ENCODE peak calls at places on chromosomes 5 and 9, in ten cellular contexts. O is endothelial cell of umbilical vein, B is heart left ventricle, Z is tibial nerve, S is adrenal gland, M is right lobe of liver, E is body of pancreas, H is HCT116, Q is IMR-90, W is H1. K is an unnamed sample.

GRCh38 chr9:126516936-126517750 is 96.6 kb upstream of the LMX1B start:
- DNase-seq in B (peak; percentile 48), W (peak; percentile 64), E (no peak), M (no peak), Z (peak; percentile 49), O (peak; percentile 53), Q (peak; percentile 84), S (peak; percentile 43), H (peak; percentile 6), K (no peak)

GRCh38 chr9:130687615-130688014 is 6.0 kb upstream of the EXOSC2 start:
- DNase-seq in Z (no peak), H (no peak), W (no peak), E (no peak), O (no peak), M (no peak), Q (no peak), B (no peak), S (no peak), K (no peak)

GRCh38 chr5:142587354-142587965 is 98.4 kb downstream of the FGF1 start:
- DNase-seq in H (peak; percentile 12), M (no peak), E (no peak), W (peak; percentile 65), B (no peak), Z (peak; percentile 35), O (peak; percentile 49), S (peak; percentile 62), Q (peak; percentile 59), K (no peak)

GRCh38 chr5:106135473-106135872 is 1535.3 kb downstream of the EFNA5 start:
- DNase-seq in E (no peak), Q (no peak), B (no peak), Z (no peak), H (no peak), M (no peak), O (no peak), S (no peak), W (no peak), K (no peak)

GRCh38 chr5:13939647-13940046 is 4.8 kb downstream of the DNAH5 start:
- DNase-seq in E (no peak), O (no peak), M (no peak), B (no peak), Z (no peak), W (no peak), S (no peak), Q (no peak), H (no peak), K (no peak)

GRCh38 chr5:39598641-39599248 is 174.0 kb upstream of the DAB2 start:
- DNase-seq in B (no peak), S (no peak), H (no peak), W (no peak), Q (no peak), O (no peak), M (no peak), Z (no peak), E (no peak), K (no peak)

GRCh38 chr5:11293523-11293922 is 532.5 kb upstream of the DAP start:
- DNase-seq in H (no peak), Q (no peak), M (no peak), O (no peak), B (no peak), W (no peak), E (no peak), Z (no peak), S (no peak), K (no peak)

GRCh38 chr5:87069974-87070608 is 197.6 kb upstream of the RASA1 start:
- DNase-seq in H (peak; percentile 21), E (no peak), B (peak; percentile 19), W (no peak), Z (peak; percentile 41), O (peak; percentile 72), S (peak; percentile 47), Q (peak; percentile 77), M (no peak), K (no peak)

GRCh38 chr5:38417658-38418017 is 138.8 kb downstream of the LIFR start:
- DNase-seq in E (no peak), H (no peak), O (no peak), Q (no peak), Z (no peak), M (no peak), W (no peak), S (no peak), B (no peak), K (no peak)

GRCh38 chr5:35851282-35851681 is 5.4 kb upstream of the IL7R start:
- DNase-seq in Z (no peak), H (no peak), B (no peak), W (no peak), Q (peak; percentile 35), O (peak; percentile 22), S (no peak), M (no peak), E (no peak), K (no peak)

GRCh38 chr5:143576721-143577484 is 173.4 kb upstream of the NR3C1 start:
- DNase-seq in E (no peak), S (peak; percentile 24), M (no peak), O (peak; percentile 77), W (no peak), B (no peak), H (no peak), Z (no peak), Q (peak; percentile 85), K (no peak)

GRCh38 chr5:126600631-126601511 is at the start of gene PHAX:
- DNase-seq in H (no peak), M (peak; percentile 86), S (peak; percentile 84), O (peak; percentile 77), Q (peak; percentile 76), Z (peak; percentile 56), W (peak; percentile 87), E (peak; percentile 78), B (peak; percentile 82), K (peak; percentile 82)

GRCh38 chr5:76542887-76543690 is 80.1 kb downstream of the F2RL2 start:
- DNase-seq in M (no peak), W (no peak), O (no peak), S (peak; percentile 37), B (no peak), H (no peak), Z (peak; percentile 35), Q (peak; percentile 18), E (no peak), K (no peak)

GRCh38 chr5:15238006-15238405 is 262.0 kb upstream of the FBXL7 start:
- DNase-seq in E (no peak), O (no peak), B (no peak), H (no peak), Z (no peak), M (no peak), S (no peak), W (no peak), Q (no peak), K (no peak)

GRCh38 chr9:27529316-27530278 is at the start of gene MOB3B:
- DNase-seq in O (peak; percentile 60), S (peak; percentile 86), E (peak; percentile 82), B (peak; percentile 86), Q (peak; percentile 50), W (peak; percentile 97), M (peak; percentile 89), Z (peak; percentile 86), H (peak; percentile 8), K (peak; percentile 93)

GRCh38 chr5:95027775-95028174 is 257.1 kb downstream of the MCTP1 start:
- DNase-seq in S (no peak), Z (no peak), W (no peak), E (no peak), B (no peak), M (no peak), O (no peak), H (no peak), Q (no peak), K (no peak)

DNA sequence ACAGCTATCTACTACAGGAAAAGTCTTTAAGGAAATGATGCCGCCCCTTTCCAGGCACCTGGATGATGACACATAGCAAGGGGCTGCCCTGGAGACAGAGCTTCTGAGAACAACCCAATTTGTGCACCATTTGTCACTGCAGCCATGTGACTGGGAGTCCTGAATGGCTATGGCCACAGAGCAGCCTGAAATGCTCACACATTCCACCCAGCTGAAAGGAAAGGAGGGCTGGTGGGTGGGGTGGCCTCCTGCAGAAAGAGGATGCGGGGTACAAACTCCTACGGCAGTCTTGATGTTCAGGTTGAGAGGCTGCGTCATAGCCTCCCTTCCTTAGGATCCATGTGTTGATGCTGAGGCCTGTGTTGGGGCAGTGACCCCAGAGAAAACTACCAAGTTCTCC is 70.2 kb upstream of the FSTL4 start:
- DNase-seq in M (no peak), Z (no peak), W (no peak), Q (no peak), B (no peak), O (no peak), S (no peak), H (no peak), E (no peak), K (no peak)
- TF ChIP-seq POLR2A in M (no peak), Z (no peak), W (no peak), Q (no peak), B (no peak), O (no peak), S (no peak), H (no peak), E (no peak), K (no peak)

DNA sequence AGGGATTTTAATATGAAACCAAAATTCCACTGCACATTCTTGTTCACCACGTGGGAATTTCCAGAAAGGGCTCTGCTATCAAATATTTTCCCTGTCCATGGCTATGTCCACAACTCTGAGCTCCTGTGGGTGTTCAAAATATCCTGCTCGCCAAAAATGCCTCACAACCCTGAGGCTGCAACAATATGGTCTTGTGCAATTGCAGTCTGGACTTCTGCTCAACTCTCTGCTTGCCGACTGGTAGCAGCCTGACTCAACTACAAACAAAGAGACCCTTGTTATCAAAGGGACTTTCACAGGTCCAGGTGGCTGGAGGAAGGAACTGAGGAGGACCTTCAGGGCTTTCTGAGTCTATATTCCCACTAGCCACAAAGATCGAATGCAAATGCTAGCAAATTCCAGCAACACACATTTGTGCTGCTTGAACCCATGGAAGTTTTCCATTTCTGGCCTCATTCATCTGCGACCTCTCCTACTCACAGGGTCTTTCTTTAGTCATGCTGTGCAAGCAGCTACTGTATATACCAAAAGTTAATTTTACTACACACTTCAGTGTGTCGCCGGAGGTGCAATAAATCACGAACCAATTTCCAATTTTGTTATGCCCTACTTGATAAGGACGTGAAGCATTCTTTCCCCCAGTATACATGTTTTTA is 169.2 kb upstream of the SLC30A5 start:
- DNase-seq in W (no peak), O (no peak), S (peak; percentile 3), B (no peak), E (peak; percentile 26), Q (peak; percentile 41), H (no peak), M (no peak), Z (peak; percentile 18), K (peak; percentile 33)
- H3K4me1 ChIP-seq in W (peaks cover 9% of the 10 kb centered on the region), O (no peaks in the 10 kb centered on the region), S (no peaks in the 10 kb centered on the region), B (peaks cover 5% of the 10 kb centered on the region), E (peaks cover 14% of the 10 kb centered on the region), Q (no peaks in the 10 kb centered on the region), H (no peaks in the 10 kb centered on the region), M (no peaks in the 10 kb centered on the region), Z (peaks cover 13% of the 10 kb centered on the region), K (peaks cover 4% of the 10 kb centered on the region)

GRCh38 chr5:57956606-57957005 is 474.0 kb upstream of the ACTBL2 start:
- DNase-seq in H (no peak), O (peak; percentile 73), M (no peak), S (no peak), Q (no peak), Z (no peak), W (no peak), B (no peak), E (no peak), K (no peak)
- TF ChIP-seq POLR2A in H (no peak), O (no peak), M (no peak), S (no peak), Q (no peak), Z (no peak), W (no peak), B (no peak), E (no peak), K (no peak)

GRCh38 chr5:136221340-136221739 is 28.4 kb upstream of the SMIM32 start:
- DNase-seq in S (no peak), W (no peak), M (no peak), O (no peak), H (no peak), B (no peak), Z (no peak), Q (no peak), E (no peak), K (no peak)
- H3K4me1 ChIP-seq in S (no peaks in the 10 kb centered on the region), W (peaks cover 6% of the 10 kb centered on the region), M (no peaks in the 10 kb centered on the region), O (no peaks in the 10 kb centered on the region), H (peaks cover 10% of the 10 kb centered on the region), B (no peaks in the 10 kb centered on the region), Z (no peaks in the 10 kb centered on the region), Q (no peaks in the 10 kb centered on the region), E (no peaks in the 10 kb centered on the region), K (no peaks in the 10 kb centered on the region)